ENCODE peak calls at places on chromosome 4, in four cellular contexts. B, J, D and U are unnamed samples.

GRCh38 chr4:129926936-129927335 is 831.0 kb downstream of the C4orf33 start:
- DNase-seq in B (no peak), J (no peak), D (no peak), U (no peak)

GRCh38 chr4:129239088-129239487 is 143.1 kb downstream of the C4orf33 start:
- DNase-seq in B (no peak), J (no peak), D (peak; percentile 19), U (no peak)

GRCh38 chr4:124642846-124643245 is 69.7 kb downstream of the ANKRD50 start:
- DNase-seq in B (no peak), J (no peak), D (no peak), U (no peak)

GRCh38 chr4:5381981-5382441 is 326.3 kb downstream of the EVC2 start:
- DNase-seq in B (peak; percentile 51), J (peak; percentile 59), D (peak; percentile 56), U (no peak)

GRCh38 chr4:41921476-41921875 is 13.8 kb upstream of the TMEM33 start:
- DNase-seq in B (no peak), J (no peak), D (no peak), U (no peak)

GRCh38 chr4:89109841-89110540 is 1.3 kb upstream of the TIGD2 start:
- DNase-seq in B (no peak), J (no peak), D (peak; percentile 12), U (no peak)

GRCh38 chr4:108398326-108398725 is 222.1 kb upstream of the RPL34 start:
- DNase-seq in B (peak; percentile 93), J (peak; percentile 94), D (no peak), U (no peak)

GRCh38 chr4:169682360-169683047 is 62.1 kb downstream of the CLCN3 start:
- DNase-seq in B (no peak), J (no peak), D (peak; percentile 7), U (no peak)

GRCh38 chr4:4270529-4270928 is 19.4 kb downstream of the LYAR start:
- DNase-seq in B (peak; percentile 31), J (peak; percentile 42), D (peak; percentile 18), U (no peak)

GRCh38 chr4:76445911-76446310 is 10.9 kb downstream of the SHROOM3 start:
- DNase-seq in B (no peak), J (no peak), D (no peak), U (no peak)

GRCh38 chr4:47106561-47106960 is 75.2 kb downstream of the GABRB1 start:
- DNase-seq in B (peak; percentile 43), J (peak; percentile 52), D (no peak), U (no peak)

GRCh38 chr4:42915484-42915883 is 23.0 kb downstream of the GRXCR1 start:
- DNase-seq in B (no peak), J (no peak), D (no peak), U (no peak)

GRCh38 chr4:165151734-165152133 is 39.1 kb upstream of the TMEM192 start:
- DNase-seq in B (peak; percentile 17), J (peak; percentile 36), D (peak; percentile 20), U (no peak)

GRCh38 chr4:78845469-78845868 is 69.3 kb downstream of the BMP2K start:
- DNase-seq in B (no peak), J (no peak), D (peak; percentile 2), U (no peak)

DNA sequence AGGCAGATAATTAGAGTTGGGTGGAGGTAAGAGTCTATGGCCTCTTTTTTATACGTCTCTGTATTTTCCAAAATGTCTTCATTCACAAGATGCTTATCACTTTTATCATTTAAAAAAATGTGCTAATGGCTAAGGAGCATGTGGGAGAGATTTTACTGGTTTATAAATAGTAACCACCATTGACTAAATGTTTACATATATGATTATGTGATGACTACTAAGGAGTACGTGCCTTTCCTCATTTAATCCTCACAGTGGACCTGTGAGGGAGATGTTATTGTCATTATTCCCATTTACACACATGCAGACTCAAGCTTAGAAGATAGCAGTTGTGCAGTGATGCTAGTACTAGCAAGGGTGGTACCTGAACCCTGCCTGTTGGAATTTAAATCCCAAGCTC is 2.4 kb downstream of the SRD5A3 start:
- DNase-seq in B (no peak), J (no peak), D (peak; percentile 68), U (no peak)
- H3K27ac ChIP-seq in B (no peak overlapping the region), J (no peak overlapping the region), D (peak overlapping the region; percentile 85), U (no peak overlapping the region)

DNA sequence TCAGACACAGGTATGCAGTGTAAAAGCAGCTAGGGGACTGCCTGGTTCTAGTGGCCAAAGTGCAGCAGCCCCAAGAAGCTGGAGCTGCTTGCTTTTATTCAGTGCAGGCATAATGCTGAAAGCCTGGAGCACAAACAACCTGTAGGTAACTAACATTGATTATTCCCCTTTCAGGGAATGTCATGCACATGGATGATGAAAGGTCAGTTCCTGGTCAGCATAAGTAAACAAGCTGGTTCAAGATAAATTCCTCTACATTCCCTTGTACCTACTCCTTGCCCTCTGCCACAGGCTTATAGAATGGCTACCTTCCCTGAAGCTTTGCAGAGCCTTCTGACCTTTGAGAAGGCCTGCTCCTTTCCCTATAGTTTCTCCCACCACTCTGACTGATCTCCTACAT is 1318.5 kb upstream of the ADGRL3 start:
- DNase-seq in B (no peak), J (no peak), D (no peak), U (no peak)
- H2AFZ ChIP-seq in B (no peak overlapping the region), J (no peak overlapping the region), D (no peak overlapping the region), U (no peak overlapping the region)

GRCh38 chr4:38170380-38170779 is 210.2 kb downstream of the PTTG2 start:
- DNase-seq in B (no peak), J (no peak), D (no peak), U (no peak)

GRCh38 chr4:38173935-38174334 is 213.7 kb downstream of the PTTG2 start:
- DNase-seq in B (no peak), J (no peak), D (peak; percentile 3), U (no peak)

GRCh38 chr4:38169524-38169923 is 209.3 kb downstream of the PTTG2 start:
- DNase-seq in B (no peak), J (peak; percentile 46), D (peak; percentile 13), U (no peak)

GRCh38 chr4:38174811-38175210 is 214.6 kb downstream of the PTTG2 start:
- DNase-seq in B (no peak), J (peak; percentile 39), D (no peak), U (no peak)

GRCh38 chr4:38170800-38171199 is 210.6 kb downstream of the PTTG2 start:
- DNase-seq in B (no peak), J (peak; percentile 32), D (peak; percentile 8), U (no peak)
- H3K27ac ChIP-seq in B (no peak overlapping the region), J (no peak overlapping the region), D (no peak overlapping the region), U (no peak overlapping the region)

GRCh38 chr4:135256111-135256510 is 1054.5 kb upstream of the PABPC4L start:
- DNase-seq in B (peak; percentile 71), J (peak; percentile 75), D (no peak), U (no peak)
- H2AFZ ChIP-seq in B (peak overlapping the region; percentile 28), J (peak overlapping the region; percentile 55), D (no peak overlapping the region), U (no peak overlapping the region)

GRCh38 chr4:92566284-92566683 is 262.5 kb downstream of the GRID2 start:
- DNase-seq in B (no peak), J (no peak), D (no peak), U (no peak)
- H3K27ac ChIP-seq in B (no peak overlapping the region), J (no peak overlapping the region), D (no peak overlapping the region), U (no peak overlapping the region)

GRCh38 chr4:153649572-153649991 is 34.5 kb upstream of the TLR2 start:
- DNase-seq in B (peak; percentile 9), J (peak; percentile 10), D (peak; percentile 56), U (no peak)
- H2AFZ ChIP-seq in B (no peak overlapping the region), J (no peak overlapping the region), D (no peak overlapping the region), U (no peak overlapping the region)